ENCODE peak calls at places on chromosomes 13 and 19, in nine cellular contexts. H, I, P, K, W, U, F, E and V are unnamed samples.

GRCh38 chr13:107466326-107466725 is 749.0 kb downstream of the LIG4 start:
- DNase-seq in W (no peak), H (no peak), F (peak; percentile 56), I (no peak), K (no peak), E (no peak), U (peak; percentile 66), P (no peak), V (no peak)

GRCh38 chr19:28831464-28831863 is 381.5 kb downstream of the UQCRFS1 start:
- DNase-seq in E (no peak), W (no peak), I (no peak), U (no peak), F (no peak), H (no peak), K (no peak), P (no peak), V (no peak)

GRCh38 chr13:85383291-85383690 is 415.9 kb downstream of the SLITRK6 start:
- DNase-seq in I (no peak), K (no peak), F (no peak), E (no peak), W (no peak), U (no peak), H (no peak), P (no peak), V (no peak)

GRCh38 chr13:21402586-21403307 is 56.4 kb downstream of the ZDHHC20 start:
- DNase-seq in F (peak; percentile 59), P (no peak), H (no peak), U (peak; percentile 24), K (no peak), I (peak; percentile 25), E (no peak), W (no peak), V (no peak)

GRCh38 chr13:64453831-64454230 is 2776.3 kb downstream of the PCDH9 start:
- DNase-seq in K (no peak), H (no peak), E (no peak), I (no peak), P (no peak), U (no peak), W (no peak), F (no peak), V (no peak)

GRCh38 chr19:41646589-41647204 is 19.8 kb upstream of the CEACAM4 start:
- DNase-seq in F (peak; percentile 9), K (no peak), H (no peak), U (no peak), W (peak; percentile 62), I (no peak), E (no peak), P (no peak), V (no peak)

GRCh38 chr19:16342002-16342715 is 17.5 kb downstream of the KLF2 start:
- DNase-seq in W (no peak), E (peak; percentile 51), K (no peak), P (peak; percentile 39), U (peak; percentile 86), I (no peak), H (no peak), F (no peak), V (no peak)

GRCh38 chr13:99354371-99354951 is 47.3 kb upstream of the GPR183 start:
- DNase-seq in H (no peak), E (no peak), K (no peak), P (no peak), W (no peak), F (no peak), U (no peak), I (no peak), V (no peak)

GRCh38 chr13:99871249-99871898 is 100.2 kb downstream of the ZIC5 start:
- DNase-seq in W (no peak), E (no peak), F (no peak), K (no peak), P (no peak), I (no peak), H (no peak), U (no peak), V (no peak)

GRCh38 chr19:38284422-38284821 is 19.6 kb upstream of the C19orf33 start:
- DNase-seq in H (no peak), W (no peak), U (no peak), F (no peak), P (no peak), K (no peak), E (peak; percentile 13), I (no peak), V (no peak)

GRCh38 chr13:40381935-40382764 is 284.3 kb downstream of the FOXO1 start:
- DNase-seq in U (no peak), I (no peak), E (no peak), W (no peak), K (no peak), H (no peak), P (no peak), F (no peak), V (no peak)

GRCh38 chr19:1748703-1749341 is 4.5 kb upstream of the ONECUT3 start:
- DNase-seq in U (no peak), H (no peak), I (no peak), E (no peak), K (no peak), W (no peak), P (no peak), F (no peak), V (no peak)

GRCh38 chr13:48828962-48829405 is 146.7 kb upstream of the FNDC3A start:
- DNase-seq in P (no peak), W (no peak), F (peak; percentile 46), U (peak; percentile 64), K (no peak), H (no peak), E (no peak), I (no peak), V (no peak)

GRCh38 chr19:11091343-11092153 is 2.3 kb downstream of the LDLR start:
- DNase-seq in P (peak; percentile 45), I (peak; percentile 53), H (peak; percentile 35), U (peak; percentile 96), W (peak; percentile 51), E (no peak), K (peak; percentile 34), F (peak; percentile 79), V (no peak)

GRCh38 chr19:57708641-57709354 is at the start of gene ZNF154:
- DNase-seq in H (no peak), U (no peak), F (no peak), K (peak; percentile 22), I (peak; percentile 2), P (peak; percentile 58), W (peak; percentile 71), E (peak; percentile 19), V (no peak)

GRCh38 chr13:110443633-110444225 is 117.8 kb downstream of the RAB20 start:
- DNase-seq in H (no peak), E (no peak), W (no peak), U (no peak), I (no peak), P (no peak), K (no peak), F (peak; percentile 32), V (no peak)

GRCh38 chr19:17075860-17076538 is 422 bp downstream of the MYO9B start:
- DNase-seq in U (no peak), P (peak; percentile 37), I (no peak), E (no peak), F (peak; percentile 16), W (no peak), K (peak; percentile 37), H (peak; percentile 42), V (peak; percentile 35)

GRCh38 chr19:55687281-55688172 is 12.5 kb downstream of the EPN1 start:
- DNase-seq in H (no peak), I (no peak), E (no peak), K (no peak), P (no peak), F (no peak), W (no peak), U (no peak), V (no peak)

GRCh38 chr19:7637374-7638256 is 705 bp downstream of the STXBP2 start:
- DNase-seq in P (no peak), K (no peak), U (peak; percentile 34), H (no peak), W (no peak), I (no peak), F (no peak), E (no peak), V (no peak)

GRCh38 chr13:73074101-73074500 is 15.3 kb downstream of the KLF5 start:
- DNase-seq in I (no peak), F (no peak), P (no peak), H (no peak), U (no peak), W (no peak), K (no peak), E (no peak), V (no peak)

GRCh38 chr13:40407567-40407966 is 258.9 kb downstream of the FOXO1 start:
- DNase-seq in I (no peak), H (no peak), P (no peak), F (no peak), U (no peak), K (no peak), W (no peak), E (no peak), V (no peak)

GRCh38 chr13:52345048-52345447 is 60.9 kb downstream of the THSD1 start:
- DNase-seq in P (no peak), H (no peak), U (no peak), I (peak; percentile 22), F (no peak), E (no peak), K (no peak), W (no peak), V (no peak)

GRCh38 chr13:29594710-29595379 is 643 bp downstream of the SLC7A1 start:
- DNase-seq in I (peak; percentile 34), W (peak; percentile 39), K (peak; percentile 44), H (peak; percentile 28), E (peak; percentile 67), U (peak; percentile 22), F (peak; percentile 50), P (peak; percentile 27), V (peak; percentile 16)

GRCh38 chr19:58182989-58183821 is at the start of gene ZNF274:
- DNase-seq in W (peak; percentile 95), H (peak; percentile 92), U (peak; percentile 54), E (peak; percentile 87), F (peak; percentile 92), I (peak; percentile 74), P (peak; percentile 85), K (peak; percentile 89), V (peak; percentile 96)

GRCh38 chr19:1153891-1154730 is 20.0 kb downstream of the SBNO2 start:
- DNase-seq in U (no peak), F (no peak), K (no peak), E (no peak), H (no peak), W (no peak), I (no peak), P (no peak), V (no peak)

GRCh38 chr19:18322318-18322758 is 538 bp downstream of the LSM4 start:
- DNase-seq in U (peak; percentile 44), H (no peak), E (peak; percentile 10), I (no peak), P (no peak), F (peak; percentile 59), W (peak; percentile 59), K (no peak), V (peak; percentile 77)

GRCh38 chr13:26445092-26445491 is 112.4 kb upstream of the WASF3 start:
- DNase-seq in H (no peak), E (no peak), I (no peak), W (no peak), K (no peak), P (no peak), F (no peak), U (no peak), V (peak; percentile 93)

GRCh38 chr13:73274147-73274546 is 215.3 kb downstream of the KLF5 start:
- DNase-seq in I (no peak), H (no peak), W (no peak), U (no peak), K (no peak), P (no peak), E (no peak), F (peak; percentile 62), V (no peak)

GRCh38 chr13:79710376-79710775 is 229.4 kb downstream of the NDFIP2 start:
- DNase-seq in P (no peak), W (no peak), I (no peak), F (peak; percentile 20), U (no peak), H (no peak), E (no peak), K (no peak), V (no peak)

GRCh38 chr13:36515466-36515865 is 83.2 kb downstream of the CCNA1 start:
- DNase-seq in P (no peak), E (no peak), F (no peak), H (no peak), W (no peak), U (no peak), K (no peak), I (no peak), V (peak; percentile 78)

GRCh38 chr19:38386300-38386967 is 1.4 kb downstream of the GGN start:
- DNase-seq in I (no peak), E (no peak), P (no peak), U (no peak), K (no peak), H (no peak), F (no peak), W (peak; percentile 28), V (no peak)